ENCODE peak calls at places on chromosomes 12 and 14, in eight cellular contexts. P is NCI-H1105, F is progenitor cell of endocrine pancreas, T is posterior vena cava, X is HT1080, W is natural killer cell, E is WTC11, M is fibroblast of lung. C is an unnamed sample.

GRCh38 chr14:99559286-99559990 is 44.6 kb downstream of the CCDC85C start:
- DNase-seq in P (no peak), E (no peak), X (peak; percentile 31), M (no peak), W (no peak), T (no peak), F (no peak), C (no peak)

GRCh38 chr12:94571556-94571955 is 78.8 kb downstream of the TMCC3 start:
- DNase-seq in F (no peak), X (peak; percentile 93), P (no peak), W (no peak), M (peak; percentile 84), T (no peak), E (no peak), C (no peak)

GRCh38 chr12:49345048-49345839 is 1.4 kb upstream of the DNAJC22 start:
- DNase-seq in E (no peak), X (no peak), F (peak; percentile 68), T (peak; percentile 77), M (no peak), W (no peak), P (peak; percentile 33), C (no peak)

GRCh38 chr12:126926023-126926600 is 1340.9 kb upstream of the TMEM132C start:
- DNase-seq in P (no peak), M (no peak), E (no peak), W (no peak), X (peak; percentile 27), F (no peak), T (no peak), C (no peak)

GRCh38 chr14:61188936-61189808 is 92.0 kb downstream of the TMEM30B start:
- DNase-seq in X (no peak), M (peak; percentile 84), P (no peak), T (peak; percentile 92), F (peak; percentile 37), E (peak; percentile 86), W (no peak), C (no peak)

GRCh38 chr12:104083769-104084475 is 19.6 kb downstream of the HCFC2 start:
- DNase-seq in E (no peak), T (no peak), P (no peak), F (no peak), W (no peak), M (no peak), X (no peak), C (no peak)

GRCh38 chr14:99808515-99808914 is 15.3 kb downstream of the EML1 start:
- DNase-seq in F (no peak), X (no peak), M (no peak), T (no peak), P (no peak), W (no peak), E (no peak), C (no peak)

GRCh38 chr12:77324763-77325468 is 259.5 kb upstream of the E2F7 start:
- DNase-seq in P (peak; percentile 76), F (peak; percentile 63), E (peak; percentile 86), X (peak; percentile 69), T (peak; percentile 87), M (peak; percentile 71), W (no peak), C (peak; percentile 28)

GRCh38 chr12:14567311-14568195 is at the start of gene PLBD1:
- DNase-seq in M (peak; percentile 50), T (peak; percentile 90), X (no peak), W (no peak), P (peak; percentile 51), E (peak; percentile 72), F (peak; percentile 56), C (no peak)

GRCh38 chr12:98232753-98233385 is 282.5 kb upstream of the TMPO start:
- DNase-seq in X (no peak), T (no peak), P (no peak), E (no peak), W (no peak), M (no peak), F (no peak), C (no peak)

GRCh38 chr14:58663494-58664111 is 25.8 kb downstream of the DACT1 start:
- DNase-seq in X (peak; percentile 27), F (no peak), M (peak; percentile 57), E (no peak), P (peak; percentile 43), W (no peak), T (no peak), C (peak; percentile 15)

GRCh38 chr12:131387281-131388163 is 323.4 kb upstream of the SFSWAP start:
- DNase-seq in F (no peak), T (peak; percentile 72), P (no peak), X (no peak), M (no peak), W (no peak), E (no peak), C (no peak)

GRCh38 chr14:53814371-53814770 is 142.3 kb downstream of the BMP4 start:
- DNase-seq in E (no peak), M (peak; percentile 23), T (no peak), X (no peak), P (no peak), W (no peak), F (no peak), C (no peak)

GRCh38 chr12:54206807-54207206 is 18.0 kb upstream of the SMUG1 start:
- DNase-seq in W (no peak), F (no peak), M (no peak), E (no peak), P (no peak), T (peak; percentile 22), X (no peak), C (no peak)